ENCODE peak calls at places on chromosomes 2 and 18, in six cellular contexts. L, D, S, Q, F and M are unnamed samples.

GRCh38 chr2:127953128-127953718 is 67.5 kb upstream of the AMMECR1L start:
- DNase-seq in D (no peak), Q (no peak), S (peak; percentile 60), F (no peak), L (no peak), M (no peak)

GRCh38 chr2:9775351-9775750 is 67.9 kb upstream of the TAF1B start:
- DNase-seq in L (no peak), D (no peak), Q (no peak), F (no peak), S (no peak), M (no peak)

GRCh38 chr18:13221821-13222220 is 3.3 kb downstream of the LDLRAD4 start:
- DNase-seq in Q (no peak), S (peak; percentile 81), F (peak; percentile 51), L (no peak), D (no peak), M (no peak)

GRCh38 chr2:71675296-71675695 is 221.9 kb downstream of the DYSF start:
- DNase-seq in F (no peak), D (no peak), Q (no peak), S (no peak), L (no peak), M (no peak)

GRCh38 chr2:238096311-238097011 is 3.7 kb upstream of the ESPNL start:
- DNase-seq in S (no peak), Q (no peak), L (no peak), F (peak; percentile 27), D (no peak), M (no peak)

GRCh38 chr2:1625281-1626001 is 118.9 kb downstream of the PXDN start:
- DNase-seq in L (peak; percentile 92), S (no peak), D (no peak), Q (no peak), F (peak; percentile 93), M (peak; percentile 82)

GRCh38 chr2:208034503-208035140 is 9.3 kb upstream of the PLEKHM3 start:
- DNase-seq in Q (no peak), D (no peak), S (no peak), L (no peak), F (no peak), M (no peak)

GRCh38 chr2:237033536-237034060 is 52.1 kb upstream of the COPS8 start:
- DNase-seq in L (no peak), S (no peak), D (no peak), F (no peak), Q (no peak), M (no peak)

GRCh38 chr2:202589582-202589949 is 45.2 kb upstream of the FAM117B start:
- DNase-seq in D (no peak), Q (no peak), F (no peak), S (no peak), L (no peak), M (no peak)

GRCh38 chr2:209870067-209870466 is 98.4 kb downstream of the UNC80 start:
- DNase-seq in D (no peak), F (no peak), L (no peak), S (no peak), Q (no peak), M (no peak)

GRCh38 chr2:235378261-235378660 is 115.6 kb upstream of the AGAP1 start:
- DNase-seq in L (no peak), F (peak; percentile 51), S (no peak), Q (no peak), D (no peak), M (no peak)

GRCh38 chr2:201949036-201950012 is 84.3 kb upstream of the FZD7 start:
- DNase-seq in L (no peak), S (no peak), Q (no peak), D (no peak), F (no peak), M (no peak)

GRCh38 chr2:38968021-38968420 is 78.3 kb downstream of the ARHGEF33 start:
- DNase-seq in F (no peak), L (no peak), D (no peak), S (no peak), Q (no peak), M (no peak)

GRCh38 chr2:241134711-241135110 is 14.6 kb downstream of the PASK start:
- DNase-seq in Q (no peak), D (no peak), S (no peak), F (no peak), L (no peak), M (no peak)

GRCh38 chr2:192604295-192604694 is 409.6 kb upstream of the TMEFF2 start:
- DNase-seq in Q (no peak), D (no peak), L (peak; percentile 16), F (no peak), S (no peak), M (no peak)

GRCh38 chr2:172372436-172372835 is 55.0 kb upstream of the ITGA6 start:
- DNase-seq in L (no peak), S (no peak), F (no peak), Q (no peak), D (no peak), M (no peak)

GRCh38 chr18:11148655-11149440 is 521 bp downstream of the PIEZO2 start:
- DNase-seq in D (no peak), Q (no peak), F (no peak), S (no peak), L (no peak), M (no peak)